ENCODE peak calls at places on chromosomes 4 and X, in seven cellular contexts. K, M, E, V, C, D and U are unnamed samples.

GRCh38 chrX:79524642-79525041 is 157.5 kb upstream of the ITM2A start:
- DNase-seq in V (no peak), D (no peak), E (no peak), M (no peak), C (no peak), K (no peak), U (no peak)

GRCh38 chrX:13266641-13267420 is 53.0 kb downstream of the ATXN3L start:
- DNase-seq in V (no peak), M (no peak), K (no peak), D (no peak), C (no peak), E (no peak), U (no peak)

GRCh38 chr4:132218406-132218805 is 930.7 kb upstream of the PCDH10 start:
- DNase-seq in E (no peak), K (no peak), C (no peak), V (no peak), D (no peak), M (no peak), U (no peak)

GRCh38 chr4:150253965-150254364 is 175.7 kb downstream of the DCLK2 start:
- DNase-seq in C (no peak), E (no peak), M (no peak), D (no peak), K (no peak), V (no peak), U (no peak)

GRCh38 chr4:26185436-26185835 is 135.4 kb upstream of the RBPJ start:
- DNase-seq in M (no peak), V (no peak), E (no peak), D (no peak), K (no peak), C (no peak), U (no peak)

GRCh38 chr4:5660185-5660584 is 48.2 kb downstream of the EVC2 start:
- DNase-seq in M (no peak), K (no peak), D (no peak), E (no peak), V (no peak), C (no peak), U (no peak)

GRCh38 chr4:10971800-10972398 is 287.3 kb upstream of the CLNK start:
- DNase-seq in M (no peak), V (no peak), D (no peak), C (no peak), E (no peak), K (no peak), U (no peak)

GRCh38 chr4:99855677-99856076 is 38.5 kb downstream of the LAMTOR3 start:
- DNase-seq in K (no peak), D (no peak), M (peak; percentile 21), E (no peak), C (no peak), V (no peak), U (no peak)

GRCh38 chr4:2482693-2483092 is 13.8 kb downstream of the RNF4 start:
- DNase-seq in E (peak; percentile 26), V (no peak), C (no peak), K (no peak), M (peak; percentile 48), D (peak; percentile 39), U (peak; percentile 38)

GRCh38 chrX:38800981-38801845 is at the start of gene MID1IP1:
- DNase-seq in M (peak; percentile 93), V (peak; percentile 88), E (peak; percentile 81), C (peak; percentile 56), D (peak; percentile 88), K (peak; percentile 92), U (peak; percentile 72)

GRCh38 chr4:22071749-22072148 is 123.2 kb upstream of the KCNIP4 start:
- DNase-seq in D (no peak), E (no peak), V (no peak), M (no peak), C (no peak), K (no peak), U (no peak)

GRCh38 chrX:122565952-122566351 is 618.1 kb upstream of the GRIA3 start:
- DNase-seq in V (no peak), K (no peak), E (no peak), C (no peak), D (peak; percentile 98), M (peak; percentile 92), U (peak; percentile 90)

GRCh38 chrX:67437821-67438220 is 106.0 kb upstream of the AR start:
- DNase-seq in C (no peak), D (no peak), K (no peak), E (no peak), V (no peak), M (no peak), U (no peak)

GRCh38 chr4:58940167-58940566 is 1830.0 kb upstream of the IGFBP7 start:
- DNase-seq in M (no peak), E (no peak), C (no peak), K (no peak), V (no peak), D (no peak), U (no peak)
- H3K4me3 ChIP-seq in M (no peak overlapping the region), E (no peak overlapping the region), C (no peak overlapping the region), K (peak overlapping the region; percentile 10), V (no peak overlapping the region), D (no peak overlapping the region), U (no peak overlapping the region)

GRCh38 chrX:77447339-77448149 is at the start of gene FGF16:
- DNase-seq in K (no peak), M (no peak), V (no peak), D (no peak), E (no peak), C (no peak), U (no peak)
- H3K4me3 ChIP-seq in K (peak within 1 kb of the TSS; percentile 22), M (peak within 1 kb of the TSS; percentile 12), V (peak within 1 kb of the TSS; percentile 34), D (peak within 1 kb of the TSS; percentile 42), E (peak within 1 kb of the TSS; percentile 28), C (peak within 1 kb of the TSS; percentile 37), U (peak within 1 kb of the TSS; percentile 18)

GRCh38 chr4:83238393-83238792 is 46.2 kb downstream of the COQ2 start:
- DNase-seq in V (no peak), K (no peak), M (no peak), E (no peak), D (no peak), C (no peak), U (no peak)

GRCh38 chr4:83238849-83239248 is 45.7 kb downstream of the COQ2 start:
- DNase-seq in D (no peak), K (no peak), V (no peak), E (no peak), C (no peak), M (peak; percentile 16), U (no peak)

GRCh38 chr4:83241132-83241531 is 43.5 kb downstream of the COQ2 start:
- DNase-seq in K (no peak), V (no peak), C (no peak), E (no peak), M (no peak), D (no peak), U (no peak)

GRCh38 chr4:83237591-83237990 is 47.0 kb downstream of the COQ2 start:
- DNase-seq in D (no peak), E (no peak), M (no peak), K (no peak), V (no peak), C (no peak), U (no peak)

GRCh38 chr4:83240379-83240875 is 44.2 kb downstream of the COQ2 start:
- DNase-seq in M (no peak), D (peak; percentile 68), K (no peak), C (no peak), V (no peak), E (no peak), U (no peak)
- H3K4me3 ChIP-seq in M (no peak overlapping the region), D (no peak overlapping the region), K (no peak overlapping the region), C (no peak overlapping the region), V (no peak overlapping the region), E (no peak overlapping the region), U (no peak overlapping the region)

DNA sequence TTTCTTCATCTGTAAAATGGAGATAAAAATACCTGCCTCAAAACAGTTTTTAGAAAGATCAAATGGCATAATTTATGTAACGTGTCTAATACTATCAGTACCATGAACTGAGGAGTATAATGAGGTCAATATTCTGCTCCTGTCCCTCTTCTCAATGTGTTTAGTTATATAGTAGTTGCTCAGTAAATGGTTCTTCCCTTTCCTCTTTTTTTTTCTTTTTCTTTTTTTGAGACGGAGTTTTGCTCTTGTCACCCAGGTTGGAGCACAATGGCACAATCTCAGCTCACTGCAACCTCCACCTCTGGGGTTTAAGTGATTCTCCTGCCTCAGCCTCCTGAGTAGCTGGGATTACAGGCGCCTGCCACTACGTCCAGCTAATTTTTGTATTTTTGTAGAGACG is 1.3 kb downstream of the YIPF6 start:
- DNase-seq in V (no peak), D (no peak), K (no peak), M (no peak), E (no peak), C (no peak), U (no peak)
- H3K4me3 ChIP-seq in V (no peak overlapping the region), D (no peak overlapping the region), K (no peak overlapping the region), M (no peak overlapping the region), E (peak overlapping the region; percentile 85), C (no peak overlapping the region), U (no peak overlapping the region)

DNA sequence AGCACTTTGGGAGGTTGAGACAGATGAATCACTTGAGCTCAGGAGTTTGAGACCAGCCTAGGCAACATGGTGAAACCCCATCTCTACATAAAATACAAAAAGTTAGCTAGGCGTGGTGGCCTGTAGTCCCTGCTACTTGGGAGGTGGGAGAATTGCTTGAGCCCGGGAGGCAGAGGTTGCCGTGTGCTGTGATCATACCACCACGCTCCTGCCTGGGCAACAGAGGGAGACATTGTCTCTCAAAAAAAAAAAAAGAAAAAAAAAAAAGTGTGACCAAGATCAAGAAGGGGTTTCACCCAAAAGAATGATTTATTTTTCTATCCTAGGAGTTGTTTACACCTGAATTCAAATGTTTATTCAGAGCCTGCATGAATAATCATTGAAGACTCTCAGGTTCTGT is 572.4 kb upstream of the GALNT7 start:
- DNase-seq in K (no peak), M (no peak), E (no peak), C (no peak), V (no peak), D (no peak), U (no peak)
- H3K4me3 ChIP-seq in K (no peak overlapping the region), M (no peak overlapping the region), E (no peak overlapping the region), C (no peak overlapping the region), V (no peak overlapping the region), D (no peak overlapping the region), U (no peak overlapping the region)

DNA sequence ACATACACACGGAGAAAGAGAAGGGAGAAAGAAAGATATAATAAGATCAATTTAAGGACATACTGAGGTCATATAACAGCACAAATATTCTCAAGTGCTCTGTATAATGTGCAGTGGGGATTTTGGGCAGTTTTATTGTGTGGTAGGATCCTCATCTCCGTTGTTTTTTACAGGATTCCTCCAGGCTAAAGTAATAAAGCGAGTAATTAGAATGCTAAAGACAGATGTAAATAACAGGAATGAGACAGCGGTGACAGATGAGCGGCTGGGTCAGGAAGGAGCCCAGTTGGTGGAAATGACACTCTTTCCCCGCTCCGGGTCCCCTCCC is 15.9 kb downstream of the POU4F2 start:
- DNase-seq in E (no peak), K (no peak), M (peak; percentile 8), V (no peak), D (no peak), C (no peak), U (no peak)
- H3K4me3 ChIP-seq in E (no peak overlapping the region), K (peak overlapping the region; percentile 26), M (peak overlapping the region; percentile 37), V (peak overlapping the region; percentile 45), D (peak overlapping the region; percentile 52), C (no peak overlapping the region), U (peak overlapping the region; percentile 47)

GRCh38 chr4:152678841-152679240 is 956 bp downstream of the TMEM154 start:
- DNase-seq in D (no peak), E (no peak), V (no peak), M (no peak), K (no peak), C (no peak), U (no peak)
- H3K4me3 ChIP-seq in D (peak overlapping the region; percentile 69), E (no peak overlapping the region), V (no peak overlapping the region), M (no peak overlapping the region), K (no peak overlapping the region), C (peak overlapping the region; percentile 55), U (peak overlapping the region; percentile 61)